ENCODE peak calls at places on chromosome 5, in seven cellular contexts. One of them, this sample, is unnamed.

GRCh38 chr5:144104086-144104485 is 66.4 kb downstream of the YIPF5 start:
- DNase-seq in neural progenitor cell: no peak
- DNase-seq in adrenal gland: no peak
- DNase-seq in fibroblast of villous mesenchyme: no peak
- DNase-seq in A673: no peak
- DNase-seq in heart left ventricle: no peak
- DNase-seq in neural crest cell: no peak
- DNase-seq in this sample: no peak

GRCh38 chr5:172597755-172598155 is 43.3 kb upstream of the NEURL1B start:
- DNase-seq in neural progenitor cell: no peak
- DNase-seq in adrenal gland: no peak
- DNase-seq in fibroblast of villous mesenchyme: no peak
- DNase-seq in A673: no peak
- DNase-seq in heart left ventricle: peak; percentile 52
- DNase-seq in neural crest cell: no peak
- DNase-seq in this sample: no peak

GRCh38 chr5:120304653-120305052 is 159.4 kb upstream of the PRR16 start:
- DNase-seq in neural progenitor cell: no peak
- DNase-seq in adrenal gland: no peak
- DNase-seq in fibroblast of villous mesenchyme: peak; percentile 73
- DNase-seq in A673: peak; percentile 1
- DNase-seq in heart left ventricle: no peak
- DNase-seq in neural crest cell: no peak
- DNase-seq in this sample: no peak

GRCh38 chr5:150623878-150624216 is 16.6 kb upstream of the SYNPO start:
- DNase-seq in neural progenitor cell: no peak
- DNase-seq in adrenal gland: no peak
- DNase-seq in fibroblast of villous mesenchyme: no peak
- DNase-seq in A673: no peak
- DNase-seq in heart left ventricle: no peak
- DNase-seq in neural crest cell: no peak
- DNase-seq in this sample: no peak

GRCh38 chr5:138504799-138505198 is 38.2 kb downstream of the ETF1 start:
- DNase-seq in neural progenitor cell: no peak
- DNase-seq in adrenal gland: peak; percentile 52
- DNase-seq in fibroblast of villous mesenchyme: no peak
- DNase-seq in A673: peak; percentile 55
- DNase-seq in heart left ventricle: peak; percentile 62
- DNase-seq in neural crest cell: no peak
- DNase-seq in this sample: no peak

GRCh38 chr5:39505751-39506150 is 81.0 kb upstream of the DAB2 start:
- DNase-seq in neural progenitor cell: no peak
- DNase-seq in adrenal gland: no peak
- DNase-seq in fibroblast of villous mesenchyme: no peak
- DNase-seq in A673: no peak
- DNase-seq in heart left ventricle: peak; percentile 34
- DNase-seq in neural crest cell: no peak
- DNase-seq in this sample: no peak

GRCh38 chr5:59361454-59361853 is 532.1 kb downstream of the PDE4D start:
- DNase-seq in neural progenitor cell: no peak
- DNase-seq in adrenal gland: no peak
- DNase-seq in fibroblast of villous mesenchyme: no peak
- DNase-seq in A673: no peak
- DNase-seq in heart left ventricle: no peak
- DNase-seq in neural crest cell: no peak
- DNase-seq in this sample: no peak

GRCh38 chr5:119367502-119368237 is 11.9 kb downstream of the TNFAIP8 start:
- DNase-seq in neural progenitor cell: no peak
- DNase-seq in adrenal gland: no peak
- DNase-seq in fibroblast of villous mesenchyme: no peak
- DNase-seq in A673: no peak
- DNase-seq in heart left ventricle: no peak
- DNase-seq in neural crest cell: no peak
- DNase-seq in this sample: no peak

GRCh38 chr5:42994285-42995151 is 45.6 kb downstream of the ANXA2R start:
- DNase-seq in neural progenitor cell: peak; percentile 95
- DNase-seq in adrenal gland: peak; percentile 88
- DNase-seq in fibroblast of villous mesenchyme: peak; percentile 95
- DNase-seq in A673: peak; percentile 96
- DNase-seq in heart left ventricle: peak; percentile 88
- DNase-seq in neural crest cell: peak; percentile 87
- DNase-seq in this sample: peak; percentile 63

GRCh38 chr5:78008356-78008967 is 232.3 kb upstream of the TBCA start:
- DNase-seq in neural progenitor cell: peak; percentile 68
- DNase-seq in adrenal gland: peak; percentile 32
- DNase-seq in fibroblast of villous mesenchyme: peak; percentile 44
- DNase-seq in A673: peak; percentile 34
- DNase-seq in heart left ventricle: no peak
- DNase-seq in neural crest cell: no peak
- DNase-seq in this sample: no peak

GRCh38 chr5:78005021-78005785 is 229.1 kb upstream of the TBCA start:
- DNase-seq in neural progenitor cell: peak; percentile 33
- DNase-seq in adrenal gland: no peak
- DNase-seq in fibroblast of villous mesenchyme: peak; percentile 84
- DNase-seq in A673: no peak
- DNase-seq in heart left ventricle: no peak
- DNase-seq in neural crest cell: no peak
- DNase-seq in this sample: no peak

GRCh38 chr5:78006449-78006848 is 230.3 kb upstream of the TBCA start:
- DNase-seq in neural progenitor cell: no peak
- DNase-seq in adrenal gland: no peak
- DNase-seq in fibroblast of villous mesenchyme: no peak
- DNase-seq in A673: no peak
- DNase-seq in heart left ventricle: no peak
- DNase-seq in neural crest cell: no peak
- DNase-seq in this sample: no peak

GRCh38 chr5:78004559-78004958 is 228.4 kb upstream of the TBCA start:
- DNase-seq in neural progenitor cell: no peak
- DNase-seq in adrenal gland: no peak
- DNase-seq in fibroblast of villous mesenchyme: no peak
- DNase-seq in A673: no peak
- DNase-seq in heart left ventricle: no peak
- DNase-seq in neural crest cell: no peak
- DNase-seq in this sample: no peak

DNA sequence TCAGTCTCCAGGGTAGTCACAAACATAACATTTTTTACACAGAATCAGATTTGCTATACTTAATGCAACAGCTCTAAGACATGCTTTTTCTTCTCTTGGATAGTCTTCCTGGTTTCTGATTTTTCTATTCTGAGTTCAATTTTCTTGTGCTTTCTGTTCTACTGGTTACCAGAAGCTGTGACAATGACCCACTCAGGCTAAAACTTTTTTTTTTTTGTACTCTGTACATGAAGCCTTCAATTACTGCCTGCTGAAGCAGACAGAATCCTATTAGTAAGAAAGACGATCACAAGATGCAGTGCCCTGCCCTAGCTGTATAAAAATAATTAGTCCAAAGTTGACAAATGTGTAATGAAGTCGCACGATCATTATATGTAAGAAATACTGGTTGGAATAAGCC is 231.1 kb upstream of the TBCA start:
- DNase-seq in neural progenitor cell: no peak
- DNase-seq in adrenal gland: no peak
- DNase-seq in fibroblast of villous mesenchyme: no peak
- DNase-seq in A673: no peak
- DNase-seq in heart left ventricle: no peak
- DNase-seq in neural crest cell: no peak
- DNase-seq in this sample: no peak
- TF ChIP-seq CTCF in neural progenitor cell: no peak
- TF ChIP-seq CTCF in adrenal gland: no peak
- TF ChIP-seq CTCF in fibroblast of villous mesenchyme: no peak
- TF ChIP-seq CTCF in A673: no peak
- TF ChIP-seq CTCF in heart left ventricle: no peak
- TF ChIP-seq CTCF in neural crest cell: no peak
- TF ChIP-seq CTCF in this sample: no peak

GRCh38 chr5:6573651-6574101 is 59.2 kb downstream of the NSUN2 start:
- DNase-seq in neural progenitor cell: peak; percentile 38
- DNase-seq in adrenal gland: no peak
- DNase-seq in fibroblast of villous mesenchyme: no peak
- DNase-seq in A673: peak; percentile 21
- DNase-seq in heart left ventricle: no peak
- DNase-seq in neural crest cell: no peak
- DNase-seq in this sample: no peak
- TF ChIP-seq CTCF in neural progenitor cell: peak; percentile 28
- TF ChIP-seq CTCF in adrenal gland: no peak
- TF ChIP-seq CTCF in fibroblast of villous mesenchyme: no peak
- TF ChIP-seq CTCF in A673: no peak
- TF ChIP-seq CTCF in heart left ventricle: no peak
- TF ChIP-seq CTCF in neural crest cell: no peak
- TF ChIP-seq CTCF in this sample: no peak

GRCh38 chr5:126777257-126777973 is 479 bp downstream of the LMNB1 start:
- DNase-seq in neural progenitor cell: peak; percentile 83
- DNase-seq in adrenal gland: peak; percentile 40
- DNase-seq in fibroblast of villous mesenchyme: peak; percentile 53
- DNase-seq in A673: peak; percentile 74
- DNase-seq in heart left ventricle: peak; percentile 55
- DNase-seq in neural crest cell: no peak
- DNase-seq in this sample: no peak
- TF ChIP-seq CTCF in neural progenitor cell: peak; percentile 31
- TF ChIP-seq CTCF in adrenal gland: no peak
- TF ChIP-seq CTCF in fibroblast of villous mesenchyme: no peak
- TF ChIP-seq CTCF in A673: peak; percentile 14
- TF ChIP-seq CTCF in heart left ventricle: no peak
- TF ChIP-seq CTCF in neural crest cell: peak; percentile 37
- TF ChIP-seq CTCF in this sample: peak; percentile 7

DNA sequence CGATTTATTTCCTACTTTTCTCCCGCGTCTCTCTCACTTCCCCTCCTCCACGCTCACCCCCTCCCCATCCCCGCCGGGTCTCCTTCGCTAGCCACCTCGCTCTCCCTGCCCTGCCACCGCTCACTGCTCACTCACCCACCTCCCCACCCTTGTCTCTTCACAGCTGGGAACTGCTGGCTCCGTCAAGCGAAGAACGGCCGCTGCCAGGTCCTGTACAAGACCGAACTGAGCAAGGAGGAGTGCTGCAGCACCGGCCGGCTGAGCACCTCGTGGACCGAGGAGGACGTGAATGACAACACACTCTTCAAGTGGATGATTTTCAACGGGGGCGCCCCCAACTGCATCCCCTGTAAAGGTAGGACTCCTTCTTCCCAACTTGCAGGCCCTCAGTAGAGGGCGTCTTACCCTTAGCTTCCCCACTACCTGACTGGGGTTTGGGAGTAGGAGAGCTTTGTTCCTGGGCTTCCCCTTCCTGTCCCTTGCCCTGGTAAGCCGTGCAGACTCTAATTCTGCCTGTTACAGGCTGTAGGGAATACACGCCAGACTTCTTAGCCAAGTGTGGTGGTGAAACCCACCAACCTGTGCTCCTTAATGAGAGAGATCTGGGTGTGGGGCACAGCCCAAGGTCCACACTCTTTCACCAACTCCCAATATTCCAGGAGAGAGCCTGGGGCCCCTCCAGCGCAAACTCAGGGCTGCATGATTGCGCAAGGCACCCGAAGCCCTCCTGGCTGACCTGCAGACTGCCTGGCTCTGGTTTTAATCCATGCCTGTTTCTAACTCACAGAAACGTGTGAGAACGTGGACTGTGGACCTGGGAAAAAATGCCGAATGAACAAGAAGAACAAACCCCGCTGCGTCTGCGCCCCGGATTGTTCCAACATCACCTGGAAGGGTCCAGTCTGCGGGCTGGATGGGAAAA is 2.5 kb downstream of the FST start:
- DNase-seq in neural progenitor cell: peak; percentile 77
- DNase-seq in adrenal gland: peak; percentile 40
- DNase-seq in fibroblast of villous mesenchyme: peak; percentile 39
- DNase-seq in A673: peak; percentile 22
- DNase-seq in heart left ventricle: peak; percentile 43
- DNase-seq in neural crest cell: peak; percentile 18
- DNase-seq in this sample: peak; percentile 41
- TF ChIP-seq CTCF in neural progenitor cell: peak; percentile 67
- TF ChIP-seq CTCF in adrenal gland: no peak
- TF ChIP-seq CTCF in fibroblast of villous mesenchyme: peak; percentile 28
- TF ChIP-seq CTCF in A673: peak; percentile 52
- TF ChIP-seq CTCF in heart left ventricle: no peak
- TF ChIP-seq CTCF in neural crest cell: no peak
- TF ChIP-seq CTCF in this sample: peak; percentile 26

GRCh38 chr5:53930457-53930856 is 370.0 kb downstream of the NDUFS4 start:
- DNase-seq in neural progenitor cell: no peak
- DNase-seq in adrenal gland: no peak
- DNase-seq in fibroblast of villous mesenchyme: peak; percentile 20
- DNase-seq in A673: no peak
- DNase-seq in heart left ventricle: no peak
- DNase-seq in neural crest cell: no peak
- DNase-seq in this sample: no peak
- TF ChIP-seq CTCF in neural progenitor cell: no peak
- TF ChIP-seq CTCF in adrenal gland: no peak
- TF ChIP-seq CTCF in fibroblast of villous mesenchyme: no peak
- TF ChIP-seq CTCF in A673: no peak
- TF ChIP-seq CTCF in heart left ventricle: no peak
- TF ChIP-seq CTCF in neural crest cell: no peak
- TF ChIP-seq CTCF in this sample: no peak

GRCh38 chr5:103391659-103392058 is 133.1 kb downstream of the MACIR start:
- DNase-seq in neural progenitor cell: no peak
- DNase-seq in adrenal gland: no peak
- DNase-seq in fibroblast of villous mesenchyme: no peak
- DNase-seq in A673: no peak
- DNase-seq in heart left ventricle: no peak
- DNase-seq in neural crest cell: no peak
- DNase-seq in this sample: no peak

GRCh38 chr5:103389362-103389761 is 130.8 kb downstream of the MACIR start:
- DNase-seq in neural progenitor cell: peak; percentile 26
- DNase-seq in adrenal gland: no peak
- DNase-seq in fibroblast of villous mesenchyme: no peak
- DNase-seq in A673: no peak
- DNase-seq in heart left ventricle: no peak
- DNase-seq in neural crest cell: peak; percentile 21
- DNase-seq in this sample: no peak

GRCh38 chr5:103394676-103395075 is 136.1 kb downstream of the MACIR start:
- DNase-seq in neural progenitor cell: no peak
- DNase-seq in adrenal gland: no peak
- DNase-seq in fibroblast of villous mesenchyme: peak; percentile 38
- DNase-seq in A673: peak; percentile 14
- DNase-seq in heart left ventricle: no peak
- DNase-seq in neural crest cell: no peak
- DNase-seq in this sample: no peak

GRCh38 chr5:103389846-103390245 is 131.3 kb downstream of the MACIR start:
- DNase-seq in neural progenitor cell: peak; percentile 86
- DNase-seq in adrenal gland: no peak
- DNase-seq in fibroblast of villous mesenchyme: no peak
- DNase-seq in A673: no peak
- DNase-seq in heart left ventricle: no peak
- DNase-seq in neural crest cell: peak; percentile 18
- DNase-seq in this sample: no peak

DNA sequence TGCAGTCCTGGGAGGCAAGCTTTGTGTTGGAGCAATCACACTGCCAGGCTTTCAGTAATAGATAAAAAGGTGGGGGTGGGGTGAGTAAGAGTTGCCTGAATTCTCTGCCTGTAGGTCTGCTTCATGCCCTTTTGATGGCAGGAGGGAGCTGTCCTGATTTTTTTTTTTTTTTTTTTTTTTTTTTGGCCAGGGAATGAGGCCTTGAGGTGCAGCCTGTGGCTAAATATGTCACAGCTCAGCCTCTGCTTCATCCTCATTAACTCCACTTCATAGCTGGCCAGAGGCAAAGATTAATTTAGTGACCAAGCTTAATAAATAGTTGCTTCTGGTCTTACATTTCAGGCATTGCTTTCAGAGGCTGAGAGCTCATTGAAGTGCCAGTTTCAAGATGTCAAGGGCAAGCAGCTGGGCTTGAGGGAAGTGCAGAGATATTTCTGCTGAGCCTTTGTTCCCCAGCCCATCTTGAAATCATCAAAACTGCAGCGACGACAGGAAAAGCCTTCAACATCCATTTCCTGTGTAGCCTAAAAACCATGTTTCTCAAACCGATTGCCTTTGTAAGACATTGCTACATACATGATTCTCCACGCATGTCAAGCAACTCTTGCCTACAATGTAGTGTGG is 134.7 kb downstream of the MACIR start:
- DNase-seq in neural progenitor cell: peak; percentile 67
- DNase-seq in adrenal gland: peak; percentile 74
- DNase-seq in fibroblast of villous mesenchyme: peak; percentile 22
- DNase-seq in A673: peak; percentile 90
- DNase-seq in heart left ventricle: peak; percentile 29
- DNase-seq in neural crest cell: peak; percentile 24
- DNase-seq in this sample: no peak
- TF ChIP-seq CTCF in neural progenitor cell: peak; percentile 28
- TF ChIP-seq CTCF in adrenal gland: peak; percentile 48
- TF ChIP-seq CTCF in fibroblast of villous mesenchyme: no peak
- TF ChIP-seq CTCF in A673: peak; percentile 46
- TF ChIP-seq CTCF in heart left ventricle: no peak
- TF ChIP-seq CTCF in neural crest cell: no peak
- TF ChIP-seq CTCF in this sample: no peak